ENCODE peak calls at places on chromosomes 11 and 22, in four cellular contexts. One of them, this sample, is unnamed.

GRCh38 chr11:116707746-116708145 is 65.0 kb downstream of the BUD13 start:
- DNase-seq in NCI-H460: no peak
- DNase-seq in CD4-positive, alpha-beta memory T cell: no peak
- DNase-seq in BJ: no peak
- DNase-seq in this sample: no peak

GRCh38 chr11:1655168-1656060 is 25.8 kb downstream of the KRTAP5-5 start:
- DNase-seq in NCI-H460: no peak
- DNase-seq in CD4-positive, alpha-beta memory T cell: no peak
- DNase-seq in BJ: no peak
- DNase-seq in this sample: no peak

GRCh38 chr11:88284306-88285057 is 53.1 kb downstream of the CTSC start:
- DNase-seq in NCI-H460: no peak
- DNase-seq in CD4-positive, alpha-beta memory T cell: no peak
- DNase-seq in BJ: no peak
- DNase-seq in this sample: no peak

GRCh38 chr11:45603930-45604682 is 61.3 kb downstream of the CHST1 start:
- DNase-seq in NCI-H460: no peak
- DNase-seq in CD4-positive, alpha-beta memory T cell: no peak
- DNase-seq in BJ: no peak
- DNase-seq in this sample: no peak

GRCh38 chr11:72918825-72919224 is 104.6 kb downstream of the ATG16L2 start:
- DNase-seq in NCI-H460: no peak
- DNase-seq in CD4-positive, alpha-beta memory T cell: no peak
- DNase-seq in BJ: no peak
- DNase-seq in this sample: no peak

GRCh38 chr11:6298605-6299004 is 21.7 kb downstream of the CAVIN3 start:
- DNase-seq in NCI-H460: peak
- DNase-seq in CD4-positive, alpha-beta memory T cell: no peak
- DNase-seq in BJ: no peak
- DNase-seq in this sample: peak

GRCh38 chr22:44304906-44305305 is 7.8 kb downstream of the SHISAL1 start:
- DNase-seq in NCI-H460: no peak
- DNase-seq in CD4-positive, alpha-beta memory T cell: no peak
- DNase-seq in BJ: no peak
- DNase-seq in this sample: no peak

GRCh38 chr11:68461284-68461861 is 821 bp downstream of the PPP6R3 start:
- DNase-seq in NCI-H460: no peak
- DNase-seq in CD4-positive, alpha-beta memory T cell: peak
- DNase-seq in BJ: no peak
- DNase-seq in this sample: peak

GRCh38 chr22:37281646-37282384 is 493 bp upstream of the CYTH4 start:
- DNase-seq in NCI-H460: no peak
- DNase-seq in CD4-positive, alpha-beta memory T cell: no peak
- DNase-seq in BJ: no peak
- DNase-seq in this sample: no peak

GRCh38 chr11:100525635-100526034 is 161.5 kb upstream of the ARHGAP42 start:
- DNase-seq in NCI-H460: no peak
- DNase-seq in CD4-positive, alpha-beta memory T cell: no peak
- DNase-seq in BJ: no peak
- DNase-seq in this sample: peak

GRCh38 chr11:124673333-124674167 is at the start of the genes SIAE and SPA17:
- DNase-seq in NCI-H460: peak
- DNase-seq in CD4-positive, alpha-beta memory T cell: peak
- DNase-seq in BJ: peak
- DNase-seq in this sample: peak

GRCh38 chr11:65425105-65425970 is 2.7 kb downstream of the NEAT1 start:
- DNase-seq in NCI-H460: peak
- DNase-seq in CD4-positive, alpha-beta memory T cell: peak
- DNase-seq in BJ: no peak
- DNase-seq in this sample: peak

GRCh38 chr22:37241351-37242142 is 2.5 kb downstream of the RAC2 start:
- DNase-seq in NCI-H460: no peak
- DNase-seq in CD4-positive, alpha-beta memory T cell: peak
- DNase-seq in BJ: no peak
- DNase-seq in this sample: peak

GRCh38 chr11:13238879-13239514 is 38.6 kb upstream of the BMAL1 start:
- DNase-seq in NCI-H460: peak
- DNase-seq in CD4-positive, alpha-beta memory T cell: peak
- DNase-seq in BJ: no peak
- DNase-seq in this sample: peak

GRCh38 chr11:118156531-118157185 is 4.0 kb upstream of the SCN4B start:
- DNase-seq in NCI-H460: no peak
- DNase-seq in CD4-positive, alpha-beta memory T cell: peak
- DNase-seq in BJ: no peak
- DNase-seq in this sample: peak

GRCh38 chr11:36564376-36565032 is 3.3 kb upstream of the RAG1 start:
- DNase-seq in NCI-H460: peak
- DNase-seq in CD4-positive, alpha-beta memory T cell: peak
- DNase-seq in BJ: no peak
- DNase-seq in this sample: peak

GRCh38 chr22:41234815-41235687 is 5.7 kb downstream of the CHADL start:
- DNase-seq in NCI-H460: no peak
- DNase-seq in CD4-positive, alpha-beta memory T cell: no peak
- DNase-seq in BJ: no peak
- DNase-seq in this sample: no peak

GRCh38 chr11:106137061-106137460 is 59.6 kb downstream of the AASDHPPT start:
- DNase-seq in NCI-H460: no peak
- DNase-seq in CD4-positive, alpha-beta memory T cell: no peak
- DNase-seq in BJ: no peak
- DNase-seq in this sample: no peak

This sample was measured in NB4.